ENCODE peak calls at places on chromosomes 4 and X, in five cellular contexts. P is left ventricle myocardium inferior; W is left lobe of liver; U is activated CD4-positive, alpha-beta T cell treated with anti-CD3 and anti-CD28 coated beads, Interleukin-2, amount 10 ng/mL, durations not matched to agents 7 days and 5 days; C is nephron progenitor cell. G is an unnamed sample.

GRCh38 chr4:147480891-147481576 is at the start of gene EDNRA:
- DNase-seq in P (peak), C (peak), U (no peak), W (no peak), G (no peak)

GRCh38 chr4:47050986-47051725 is 19.8 kb downstream of the GABRB1 start:
- DNase-seq in C (no peak), W (no peak), U (no peak), P (no peak), G (no peak)

GRCh38 chrX:41720125-41720780 is 3.7 kb upstream of the GPR82 start:
- DNase-seq in C (no peak), U (peak), P (no peak), W (no peak), G (no peak)

GRCh38 chr4:34733185-34733916 is 1511.0 kb downstream of the ARAP2 start:
- DNase-seq in C (no peak), U (no peak), P (no peak), W (no peak), G (no peak)

GRCh38 chrX:86806786-86807185 is 658.5 kb downstream of the DACH2 start:
- DNase-seq in U (no peak), P (no peak), C (peak), W (no peak), G (peak)

GRCh38 chrX:83260288-83260687 is 247.8 kb upstream of the POU3F4 start:
- DNase-seq in W (no peak), U (no peak), P (no peak), C (no peak), G (no peak)

GRCh38 chr4:83536649-83537352 is 893 bp downstream of the GPAT3 start:
- DNase-seq in C (peak), P (no peak), W (no peak), U (no peak), G (no peak)

GRCh38 chr4:38177035-38177791 is 217.0 kb downstream of the PTTG2 start:
- DNase-seq in C (no peak), U (peak), P (peak), W (no peak), G (no peak)

GRCh38 chrX:129522184-129523059 is 868 bp downstream of the SMARCA1 start:
- DNase-seq in C (peak), U (no peak), W (peak), P (peak), G (no peak)

GRCh38 chrX:22159071-22159470 is 113.6 kb upstream of the CBLL2 start:
- DNase-seq in C (no peak), P (no peak), W (no peak), U (no peak), G (no peak)

GRCh38 chr4:175325230-175325629 is 407.1 kb downstream of the ADAM29 start:
- DNase-seq in U (no peak), W (no peak), C (no peak), P (no peak), G (no peak)

GRCh38 chr4:128553665-128554515 is 255.6 kb upstream of the JADE1 start:
- DNase-seq in W (no peak), U (no peak), C (no peak), P (no peak), G (no peak)

GRCh38 chrX:70254063-70254400 is 6.0 kb downstream of the P2RY4 start:
- DNase-seq in P (no peak), W (no peak), C (no peak), U (no peak), G (no peak)

GRCh38 chr4:41693629-41694028 is 54.9 kb downstream of the PHOX2B start:
- DNase-seq in U (no peak), C (no peak), W (no peak), P (no peak), G (peak)

GRCh38 chr4:168766537-168767316 is 243.3 kb downstream of the CBR4 start:
- DNase-seq in W (no peak), U (no peak), P (no peak), C (no peak), G (no peak)

GRCh38 chrX:71111141-71111843 is at the start of gene IL2RG:
- DNase-seq in C (no peak), W (no peak), P (no peak), U (peak), G (no peak)

GRCh38 chrX:119482497-119483480 is 14.5 kb downstream of the SLC25A5 start:
- DNase-seq in W (peak), U (peak), P (peak), C (peak), G (no peak)

GRCh38 chr4:85737254-85737653 is 262.3 kb downstream of the ARHGAP24 start:
- DNase-seq in C (no peak), U (no peak), W (no peak), P (no peak), G (no peak)

GRCh38 chr4:3179126-3179706 is 69.7 kb upstream of the MSANTD1 start:
- DNase-seq in W (peak), U (no peak), C (no peak), P (no peak), G (no peak)

GRCh38 chr4:183444953-183445543 is 612 bp downstream of the CDKN2AIP start:
- DNase-seq in C (no peak), U (no peak), W (no peak), P (peak), G (no peak)

GRCh38 chr4:60683357-60683756 is 516.8 kb upstream of the ADGRL3 start:
- DNase-seq in W (no peak), U (no peak), C (no peak), P (no peak), G (no peak)

GRCh38 chr4:1723131-1723801 is 1.9 kb downstream of the TACC3 start:
- DNase-seq in U (peak), P (no peak), C (no peak), W (no peak), G (no peak)

GRCh38 chrX:48971325-48972213 is at the start of gene KCND1:
- DNase-seq in W (no peak), U (no peak), C (peak), P (peak), G (no peak)

GRCh38 chr4:32775049-32775448 is 2054.9 kb downstream of the PCDH7 start:
- DNase-seq in U (no peak), C (no peak), P (no peak), W (peak), G (peak)

GRCh38 chr4:115323106-115323684 is 209.8 kb upstream of the NDST4 start:
- DNase-seq in C (no peak), U (no peak), P (no peak), W (no peak), G (no peak)

GRCh38 chr4:99868126-99868596 is 26.1 kb downstream of the LAMTOR3 start:
- DNase-seq in W (no peak), U (no peak), P (no peak), C (no peak), G (no peak)

GRCh38 chr4:40121515-40121914 is 64.9 kb downstream of the N4BP2 start:
- DNase-seq in U (no peak), P (no peak), C (no peak), W (no peak), G (peak)

GRCh38 chrX:46637937-46638336 is 64.4 kb downstream of the CHST7 start:
- DNase-seq in U (no peak), C (no peak), W (no peak), P (no peak), G (no peak)

GRCh38 chrX:133639726-133640125 is 224.4 kb upstream of the GPC4 start:
- DNase-seq in U (no peak), P (no peak), W (no peak), C (no peak), G (no peak)

GRCh38 chr4:103306870-103307345 is 108.8 kb upstream of the CENPE start:
- DNase-seq in P (no peak), C (peak), U (no peak), W (no peak), G (no peak)

GRCh38 chr4:48343531-48343930 is 2.2 kb downstream of the SLAIN2 start:
- DNase-seq in U (no peak), W (no peak), C (no peak), P (no peak), G (no peak)

GRCh38 chrX:100409316-100410082 is 574 bp downstream of the PCDH19 start:
- DNase-seq in W (no peak), C (peak), U (no peak), P (no peak), G (no peak)

GRCh38 chrX:38170556-38170955 is 50.1 kb downstream of the SRPX start:
- DNase-seq in U (no peak), C (no peak), P (no peak), W (no peak), G (no peak)

GRCh38 chrX:126994011-126994410 is 174.5 kb downstream of the PRR32 start:
- DNase-seq in C (peak), W (no peak), U (no peak), P (peak), G (no peak)

GRCh38 chrX:24493740-24494543 is 28.9 kb downstream of the PDK3 start:
- DNase-seq in C (no peak), U (peak), P (no peak), W (peak), G (no peak)

GRCh38 chrX:71910526-71911022 is at the start of gene NHSL2:
- DNase-seq in C (peak), U (no peak), P (peak), W (no peak), G (no peak)

GRCh38 chr4:184406915-184407314 is 67.4 kb downstream of the IRF2 start:
- DNase-seq in W (no peak), C (no peak), P (no peak), U (no peak), G (no peak)

G was measured in Panc1.